ENCODE peak calls at places on chromosomes 2 and 18, in eight cellular contexts. One of them, this sample, is unnamed.

GRCh38 chr2:156331572-156332451 is 709 bp downstream of the NR4A2 start:
- DNase-seq in A549: peak
- DNase-seq in ACHN: peak
- DNase-seq in KBM-7: peak
- DNase-seq in type B pancreatic cell: no peak
- DNase-seq in stimulated activated naive B cell treated with anti-CD40 and anti-IgM and Interleukin-4, amounts not matched to agents 10 μg/mL and 1 μg/mL and 100 μg/mL, for 72 hours: no peak
- DNase-seq in GM03348: peak
- DNase-seq in AG10803: peak
- DNase-seq in this sample: peak

GRCh38 chr2:179186126-179186525 is 78.5 kb downstream of the SESTD1 start:
- DNase-seq in KBM-7: no peak
- DNase-seq in type B pancreatic cell: no peak
- DNase-seq in ACHN: no peak
- DNase-seq in AG10803: no peak
- DNase-seq in GM03348: no peak
- DNase-seq in A549: no peak
- DNase-seq in stimulated activated naive B cell treated with anti-CD40 and anti-IgM and Interleukin-4, amounts not matched to agents 10 μg/mL and 1 μg/mL and 100 μg/mL, for 72 hours: no peak
- DNase-seq in this sample: no peak

GRCh38 chr2:178404380-178404767 is 46.6 kb downstream of the PRKRA start:
- DNase-seq in stimulated activated naive B cell treated with anti-CD40 and anti-IgM and Interleukin-4, amounts not matched to agents 10 μg/mL and 1 μg/mL and 100 μg/mL, for 72 hours: peak
- DNase-seq in type B pancreatic cell: no peak
- DNase-seq in KBM-7: peak
- DNase-seq in A549: no peak
- DNase-seq in GM03348: peak
- DNase-seq in ACHN: peak
- DNase-seq in AG10803: peak
- DNase-seq in this sample: peak

GRCh38 chr18:11153096-11153495 is 3.7 kb upstream of the PIEZO2 start:
- DNase-seq in type B pancreatic cell: no peak
- DNase-seq in AG10803: no peak
- DNase-seq in stimulated activated naive B cell treated with anti-CD40 and anti-IgM and Interleukin-4, amounts not matched to agents 10 μg/mL and 1 μg/mL and 100 μg/mL, for 72 hours: no peak
- DNase-seq in ACHN: no peak
- DNase-seq in KBM-7: no peak
- DNase-seq in GM03348: no peak
- DNase-seq in A549: no peak
- DNase-seq in this sample: no peak

GRCh38 chr2:137672961-137673552 is 291.2 kb upstream of the HNMT start:
- DNase-seq in AG10803: no peak
- DNase-seq in KBM-7: no peak
- DNase-seq in GM03348: no peak
- DNase-seq in ACHN: no peak
- DNase-seq in type B pancreatic cell: no peak
- DNase-seq in A549: no peak
- DNase-seq in stimulated activated naive B cell treated with anti-CD40 and anti-IgM and Interleukin-4, amounts not matched to agents 10 μg/mL and 1 μg/mL and 100 μg/mL, for 72 hours: no peak
- DNase-seq in this sample: no peak

GRCh38 chr2:54767921-54768320 is 44.5 kb downstream of the EML6 start:
- DNase-seq in AG10803: peak
- DNase-seq in GM03348: no peak
- DNase-seq in ACHN: no peak
- DNase-seq in stimulated activated naive B cell treated with anti-CD40 and anti-IgM and Interleukin-4, amounts not matched to agents 10 μg/mL and 1 μg/mL and 100 μg/mL, for 72 hours: no peak
- DNase-seq in type B pancreatic cell: no peak
- DNase-seq in A549: no peak
- DNase-seq in KBM-7: no peak
- DNase-seq in this sample: no peak

GRCh38 chr2:60948926-60949579 is 67.7 kb downstream of the REL start:
- DNase-seq in A549: no peak
- DNase-seq in type B pancreatic cell: no peak
- DNase-seq in stimulated activated naive B cell treated with anti-CD40 and anti-IgM and Interleukin-4, amounts not matched to agents 10 μg/mL and 1 μg/mL and 100 μg/mL, for 72 hours: no peak
- DNase-seq in KBM-7: no peak
- DNase-seq in AG10803: no peak
- DNase-seq in GM03348: peak
- DNase-seq in ACHN: no peak
- DNase-seq in this sample: no peak

GRCh38 chr2:239165206-239165831 is 235.5 kb downstream of the HDAC4 start:
- DNase-seq in AG10803: no peak
- DNase-seq in GM03348: no peak
- DNase-seq in A549: no peak
- DNase-seq in KBM-7: no peak
- DNase-seq in ACHN: no peak
- DNase-seq in type B pancreatic cell: peak
- DNase-seq in stimulated activated naive B cell treated with anti-CD40 and anti-IgM and Interleukin-4, amounts not matched to agents 10 μg/mL and 1 μg/mL and 100 μg/mL, for 72 hours: no peak
- DNase-seq in this sample: no peak

GRCh38 chr2:42047488-42048317 is at the start of gene PKDCC:
- DNase-seq in KBM-7: peak
- DNase-seq in GM03348: peak
- DNase-seq in AG10803: peak
- DNase-seq in type B pancreatic cell: peak
- DNase-seq in ACHN: peak
- DNase-seq in A549: peak
- DNase-seq in stimulated activated naive B cell treated with anti-CD40 and anti-IgM and Interleukin-4, amounts not matched to agents 10 μg/mL and 1 μg/mL and 100 μg/mL, for 72 hours: no peak
- DNase-seq in this sample: peak

GRCh38 chr2:144983107-144983506 is 463.2 kb upstream of the ZEB2 start:
- DNase-seq in type B pancreatic cell: no peak
- DNase-seq in GM03348: no peak
- DNase-seq in ACHN: no peak
- DNase-seq in A549: no peak
- DNase-seq in stimulated activated naive B cell treated with anti-CD40 and anti-IgM and Interleukin-4, amounts not matched to agents 10 μg/mL and 1 μg/mL and 100 μg/mL, for 72 hours: no peak
- DNase-seq in KBM-7: no peak
- DNase-seq in AG10803: no peak
- DNase-seq in this sample: no peak

GRCh38 chr2:231687133-231687852 is 21.0 kb upstream of the PTMA start:
- DNase-seq in GM03348: peak
- DNase-seq in ACHN: peak
- DNase-seq in A549: peak
- DNase-seq in KBM-7: peak
- DNase-seq in stimulated activated naive B cell treated with anti-CD40 and anti-IgM and Interleukin-4, amounts not matched to agents 10 μg/mL and 1 μg/mL and 100 μg/mL, for 72 hours: peak
- DNase-seq in type B pancreatic cell: peak
- DNase-seq in AG10803: no peak
- DNase-seq in this sample: peak

GRCh38 chr2:25418944-25419677 is 77.4 kb upstream of the DNMT3A start:
- DNase-seq in KBM-7: no peak
- DNase-seq in ACHN: no peak
- DNase-seq in AG10803: no peak
- DNase-seq in A549: no peak
- DNase-seq in GM03348: peak
- DNase-seq in type B pancreatic cell: no peak
- DNase-seq in stimulated activated naive B cell treated with anti-CD40 and anti-IgM and Interleukin-4, amounts not matched to agents 10 μg/mL and 1 μg/mL and 100 μg/mL, for 72 hours: peak
- DNase-seq in this sample: no peak

GRCh38 chr2:175926272-175926671 is 75.8 kb downstream of the LNPK start:
- DNase-seq in stimulated activated naive B cell treated with anti-CD40 and anti-IgM and Interleukin-4, amounts not matched to agents 10 μg/mL and 1 μg/mL and 100 μg/mL, for 72 hours: no peak
- DNase-seq in AG10803: peak
- DNase-seq in KBM-7: no peak
- DNase-seq in A549: no peak
- DNase-seq in type B pancreatic cell: no peak
- DNase-seq in GM03348: peak
- DNase-seq in ACHN: no peak
- DNase-seq in this sample: no peak

GRCh38 chr18:22432672-22433137 is 15.0 kb upstream of the CTAGE1 start:
- DNase-seq in stimulated activated naive B cell treated with anti-CD40 and anti-IgM and Interleukin-4, amounts not matched to agents 10 μg/mL and 1 μg/mL and 100 μg/mL, for 72 hours: no peak
- DNase-seq in ACHN: peak
- DNase-seq in A549: peak
- DNase-seq in AG10803: peak
- DNase-seq in GM03348: peak
- DNase-seq in type B pancreatic cell: no peak
- DNase-seq in KBM-7: no peak
- DNase-seq in this sample: peak

GRCh38 chr2:222751821-222752719 is 80.6 kb downstream of the MOGAT1 start:
- DNase-seq in KBM-7: no peak
- DNase-seq in GM03348: no peak
- DNase-seq in stimulated activated naive B cell treated with anti-CD40 and anti-IgM and Interleukin-4, amounts not matched to agents 10 μg/mL and 1 μg/mL and 100 μg/mL, for 72 hours: no peak
- DNase-seq in type B pancreatic cell: no peak
- DNase-seq in AG10803: no peak
- DNase-seq in ACHN: no peak
- DNase-seq in A549: no peak
- DNase-seq in this sample: no peak

GRCh38 chr18:67417864-67418523 is 98.5 kb downstream of the DSEL start:
- DNase-seq in stimulated activated naive B cell treated with anti-CD40 and anti-IgM and Interleukin-4, amounts not matched to agents 10 μg/mL and 1 μg/mL and 100 μg/mL, for 72 hours: no peak
- DNase-seq in ACHN: peak
- DNase-seq in AG10803: peak
- DNase-seq in A549: peak
- DNase-seq in KBM-7: peak
- DNase-seq in type B pancreatic cell: no peak
- DNase-seq in GM03348: peak
- DNase-seq in this sample: no peak

GRCh38 chr18:70405051-70405450 is 116.2 kb downstream of the SOCS6 start:
- DNase-seq in type B pancreatic cell: no peak
- DNase-seq in stimulated activated naive B cell treated with anti-CD40 and anti-IgM and Interleukin-4, amounts not matched to agents 10 μg/mL and 1 μg/mL and 100 μg/mL, for 72 hours: no peak
- DNase-seq in A549: no peak
- DNase-seq in KBM-7: no peak
- DNase-seq in ACHN: no peak
- DNase-seq in GM03348: no peak
- DNase-seq in AG10803: no peak
- DNase-seq in this sample: no peak

GRCh38 chr2:169178804-169179390 is 109.5 kb downstream of the DHRS9 start:
- DNase-seq in ACHN: no peak
- DNase-seq in stimulated activated naive B cell treated with anti-CD40 and anti-IgM and Interleukin-4, amounts not matched to agents 10 μg/mL and 1 μg/mL and 100 μg/mL, for 72 hours: no peak
- DNase-seq in type B pancreatic cell: no peak
- DNase-seq in KBM-7: no peak
- DNase-seq in GM03348: no peak
- DNase-seq in AG10803: no peak
- DNase-seq in A549: no peak
- DNase-seq in this sample: no peak

GRCh38 chr2:21330786-21331391 is 207.1 kb downstream of the TDRD15 start:
- DNase-seq in KBM-7: no peak
- DNase-seq in AG10803: no peak
- DNase-seq in stimulated activated naive B cell treated with anti-CD40 and anti-IgM and Interleukin-4, amounts not matched to agents 10 μg/mL and 1 μg/mL and 100 μg/mL, for 72 hours: no peak
- DNase-seq in A549: no peak
- DNase-seq in GM03348: no peak
- DNase-seq in ACHN: no peak
- DNase-seq in type B pancreatic cell: no peak
- DNase-seq in this sample: no peak

GRCh38 chr2:28702415-28702859 is 49.2 kb upstream of the PPP1CB start:
- DNase-seq in A549: no peak
- DNase-seq in GM03348: no peak
- DNase-seq in stimulated activated naive B cell treated with anti-CD40 and anti-IgM and Interleukin-4, amounts not matched to agents 10 μg/mL and 1 μg/mL and 100 μg/mL, for 72 hours: no peak
- DNase-seq in AG10803: no peak
- DNase-seq in type B pancreatic cell: no peak
- DNase-seq in ACHN: no peak
- DNase-seq in KBM-7: no peak
- DNase-seq in this sample: no peak

GRCh38 chr2:72533767-72534166 is 292.1 kb downstream of the EXOC6B start:
- DNase-seq in GM03348: peak
- DNase-seq in type B pancreatic cell: no peak
- DNase-seq in stimulated activated naive B cell treated with anti-CD40 and anti-IgM and Interleukin-4, amounts not matched to agents 10 μg/mL and 1 μg/mL and 100 μg/mL, for 72 hours: no peak
- DNase-seq in KBM-7: no peak
- DNase-seq in ACHN: peak
- DNase-seq in A549: no peak
- DNase-seq in AG10803: peak
- DNase-seq in this sample: no peak

GRCh38 chr2:95316466-95317122 is 19.4 kb downstream of the KCNIP3 start:
- DNase-seq in GM03348: peak
- DNase-seq in ACHN: peak
- DNase-seq in AG10803: peak
- DNase-seq in type B pancreatic cell: no peak
- DNase-seq in stimulated activated naive B cell treated with anti-CD40 and anti-IgM and Interleukin-4, amounts not matched to agents 10 μg/mL and 1 μg/mL and 100 μg/mL, for 72 hours: no peak
- DNase-seq in A549: no peak
- DNase-seq in KBM-7: no peak
- DNase-seq in this sample: no peak

GRCh38 chr2:209423562-209424541 is at the start of gene MAP2:
- DNase-seq in type B pancreatic cell: peak
- DNase-seq in ACHN: peak
- DNase-seq in A549: peak
- DNase-seq in KBM-7: peak
- DNase-seq in stimulated activated naive B cell treated with anti-CD40 and anti-IgM and Interleukin-4, amounts not matched to agents 10 μg/mL and 1 μg/mL and 100 μg/mL, for 72 hours: peak
- DNase-seq in AG10803: peak
- DNase-seq in GM03348: peak
- DNase-seq in this sample: peak

GRCh38 chr18:73355076-73355475 is 487.3 kb upstream of the NETO1 start:
- DNase-seq in ACHN: no peak
- DNase-seq in stimulated activated naive B cell treated with anti-CD40 and anti-IgM and Interleukin-4, amounts not matched to agents 10 μg/mL and 1 μg/mL and 100 μg/mL, for 72 hours: no peak
- DNase-seq in AG10803: no peak
- DNase-seq in KBM-7: no peak
- DNase-seq in A549: no peak
- DNase-seq in GM03348: no peak
- DNase-seq in type B pancreatic cell: no peak
- DNase-seq in this sample: no peak

GRCh38 chr2:172038604-172039003 is 38.9 kb downstream of the METAP1D start:
- DNase-seq in type B pancreatic cell: no peak
- DNase-seq in GM03348: peak
- DNase-seq in ACHN: no peak
- DNase-seq in AG10803: peak
- DNase-seq in KBM-7: no peak
- DNase-seq in A549: no peak
- DNase-seq in stimulated activated naive B cell treated with anti-CD40 and anti-IgM and Interleukin-4, amounts not matched to agents 10 μg/mL and 1 μg/mL and 100 μg/mL, for 72 hours: no peak
- DNase-seq in this sample: no peak

GRCh38 chr2:20242727-20243377 is 17.9 kb upstream of the SDC1 start:
- DNase-seq in type B pancreatic cell: no peak
- DNase-seq in A549: no peak
- DNase-seq in AG10803: no peak
- DNase-seq in stimulated activated naive B cell treated with anti-CD40 and anti-IgM and Interleukin-4, amounts not matched to agents 10 μg/mL and 1 μg/mL and 100 μg/mL, for 72 hours: no peak
- DNase-seq in ACHN: no peak
- DNase-seq in KBM-7: no peak
- DNase-seq in GM03348: no peak
- DNase-seq in this sample: no peak

GRCh38 chr2:32738939-32739338 is 111.1 kb downstream of the TTC27 start:
- DNase-seq in AG10803: no peak
- DNase-seq in stimulated activated naive B cell treated with anti-CD40 and anti-IgM and Interleukin-4, amounts not matched to agents 10 μg/mL and 1 μg/mL and 100 μg/mL, for 72 hours: no peak
- DNase-seq in GM03348: peak
- DNase-seq in ACHN: no peak
- DNase-seq in KBM-7: no peak
- DNase-seq in type B pancreatic cell: no peak
- DNase-seq in A549: no peak
- DNase-seq in this sample: no peak

GRCh38 chr18:65235966-65236634 is 514.7 kb upstream of the CDH7 start:
- DNase-seq in AG10803: no peak
- DNase-seq in type B pancreatic cell: no peak
- DNase-seq in KBM-7: peak
- DNase-seq in stimulated activated naive B cell treated with anti-CD40 and anti-IgM and Interleukin-4, amounts not matched to agents 10 μg/mL and 1 μg/mL and 100 μg/mL, for 72 hours: no peak
- DNase-seq in GM03348: no peak
- DNase-seq in ACHN: no peak
- DNase-seq in A549: no peak
- DNase-seq in this sample: no peak

GRCh38 chr2:198424112-198424511 is 619.7 kb downstream of the PLCL1 start:
- DNase-seq in type B pancreatic cell: no peak
- DNase-seq in KBM-7: no peak
- DNase-seq in ACHN: no peak
- DNase-seq in GM03348: no peak
- DNase-seq in A549: no peak
- DNase-seq in stimulated activated naive B cell treated with anti-CD40 and anti-IgM and Interleukin-4, amounts not matched to agents 10 μg/mL and 1 μg/mL and 100 μg/mL, for 72 hours: no peak
- DNase-seq in AG10803: no peak
- DNase-seq in this sample: no peak

GRCh38 chr2:82837588-82838304 is 1621.3 kb downstream of the SUCLG1 start:
- DNase-seq in ACHN: peak
- DNase-seq in AG10803: peak
- DNase-seq in stimulated activated naive B cell treated with anti-CD40 and anti-IgM and Interleukin-4, amounts not matched to agents 10 μg/mL and 1 μg/mL and 100 μg/mL, for 72 hours: no peak
- DNase-seq in type B pancreatic cell: no peak
- DNase-seq in KBM-7: no peak
- DNase-seq in A549: no peak
- DNase-seq in GM03348: peak
- DNase-seq in this sample: no peak

GRCh38 chr2:111072220-111072871 is 48.4 kb upstream of the BCL2L11 start:
- DNase-seq in AG10803: peak
- DNase-seq in A549: no peak
- DNase-seq in KBM-7: no peak
- DNase-seq in GM03348: peak
- DNase-seq in stimulated activated naive B cell treated with anti-CD40 and anti-IgM and Interleukin-4, amounts not matched to agents 10 μg/mL and 1 μg/mL and 100 μg/mL, for 72 hours: no peak
- DNase-seq in ACHN: peak
- DNase-seq in type B pancreatic cell: no peak
- DNase-seq in this sample: no peak

GRCh38 chr18:48740846-48741485 is 202.1 kb downstream of the CTIF start:
- DNase-seq in GM03348: no peak
- DNase-seq in ACHN: no peak
- DNase-seq in stimulated activated naive B cell treated with anti-CD40 and anti-IgM and Interleukin-4, amounts not matched to agents 10 μg/mL and 1 μg/mL and 100 μg/mL, for 72 hours: no peak
- DNase-seq in KBM-7: no peak
- DNase-seq in AG10803: no peak
- DNase-seq in A549: no peak
- DNase-seq in type B pancreatic cell: no peak
- DNase-seq in this sample: no peak

GRCh38 chr2:79717364-79718007 is 204.6 kb downstream of the CTNNA2 start:
- DNase-seq in ACHN: peak
- DNase-seq in A549: peak
- DNase-seq in GM03348: peak
- DNase-seq in KBM-7: no peak
- DNase-seq in AG10803: peak
- DNase-seq in stimulated activated naive B cell treated with anti-CD40 and anti-IgM and Interleukin-4, amounts not matched to agents 10 μg/mL and 1 μg/mL and 100 μg/mL, for 72 hours: no peak
- DNase-seq in type B pancreatic cell: no peak
- DNase-seq in this sample: no peak

GRCh38 chr18:46393230-46393629 is 263.8 kb downstream of the LOXHD1 start:
- DNase-seq in stimulated activated naive B cell treated with anti-CD40 and anti-IgM and Interleukin-4, amounts not matched to agents 10 μg/mL and 1 μg/mL and 100 μg/mL, for 72 hours: no peak
- DNase-seq in A549: no peak
- DNase-seq in KBM-7: no peak
- DNase-seq in type B pancreatic cell: no peak
- DNase-seq in GM03348: no peak
- DNase-seq in AG10803: no peak
- DNase-seq in ACHN: peak
- DNase-seq in this sample: no peak

This sample was measured in transverse colon.